ENCODE peak calls at places on chromosomes 4 and X, in seven cellular contexts. One of them, this sample, is unnamed.
A peak's percentile ranks its signal among the peaks of the same experiment; 100 is the strongest.

GRCh38 chr4:8645753-8646124 is 53.2 kb downstream of the CPZ start:
- DNase-seq in EH: no peak
- DNase-seq in pancreas: peak; percentile 28
- DNase-seq in head of caudate nucleus: no peak
- DNase-seq in type B pancreatic cell: peak; percentile 62
- DNase-seq in CD8-positive, alpha-beta T cell: no peak
- DNase-seq in COLO829: no peak
- DNase-seq in this sample: no peak

GRCh38 chrX:132094169-132094568 is 33.7 kb downstream of the FRMD7 start:
- DNase-seq in EH: no peak
- DNase-seq in pancreas: no peak
- DNase-seq in head of caudate nucleus: no peak
- DNase-seq in type B pancreatic cell: no peak
- DNase-seq in CD8-positive, alpha-beta T cell: no peak
- DNase-seq in COLO829: no peak
- DNase-seq in this sample: no peak

GRCh38 chr4:38034986-38035882 is 75.0 kb downstream of the PTTG2 start:
- DNase-seq in EH: peak; percentile 70
- DNase-seq in pancreas: no peak
- DNase-seq in head of caudate nucleus: no peak
- DNase-seq in type B pancreatic cell: no peak
- DNase-seq in CD8-positive, alpha-beta T cell: no peak
- DNase-seq in COLO829: peak; percentile 45
- DNase-seq in this sample: no peak

GRCh38 chrX:39869846-39870601 is 227.7 kb downstream of the BCOR start:
- DNase-seq in EH: peak; percentile 59
- DNase-seq in pancreas: no peak
- DNase-seq in head of caudate nucleus: no peak
- DNase-seq in type B pancreatic cell: no peak
- DNase-seq in CD8-positive, alpha-beta T cell: peak; percentile 23
- DNase-seq in COLO829: no peak
- DNase-seq in this sample: no peak

GRCh38 chrX:25191403-25191802 is 175.6 kb upstream of the ARX start:
- DNase-seq in EH: no peak
- DNase-seq in pancreas: no peak
- DNase-seq in head of caudate nucleus: no peak
- DNase-seq in type B pancreatic cell: no peak
- DNase-seq in CD8-positive, alpha-beta T cell: no peak
- DNase-seq in COLO829: no peak
- DNase-seq in this sample: no peak

GRCh38 chr4:128159967-128160366 is 98.9 kb downstream of the LARP1B start:
- DNase-seq in EH: peak; percentile 55
- DNase-seq in pancreas: no peak
- DNase-seq in head of caudate nucleus: no peak
- DNase-seq in type B pancreatic cell: no peak
- DNase-seq in CD8-positive, alpha-beta T cell: no peak
- DNase-seq in COLO829: no peak
- DNase-seq in this sample: no peak

GRCh38 chr4:78624048-78624447 is 72.5 kb downstream of the ANXA3 start:
- DNase-seq in EH: no peak
- DNase-seq in pancreas: no peak
- DNase-seq in head of caudate nucleus: no peak
- DNase-seq in type B pancreatic cell: no peak
- DNase-seq in CD8-positive, alpha-beta T cell: no peak
- DNase-seq in COLO829: no peak
- DNase-seq in this sample: no peak

GRCh38 chr4:73281982-73282381 is 23.4 kb upstream of the ANKRD17 start:
- DNase-seq in EH: no peak
- DNase-seq in pancreas: no peak
- DNase-seq in head of caudate nucleus: no peak
- DNase-seq in type B pancreatic cell: no peak
- DNase-seq in CD8-positive, alpha-beta T cell: no peak
- DNase-seq in COLO829: no peak
- DNase-seq in this sample: no peak

GRCh38 chr4:40256329-40256728 is 59.5 kb downstream of the RHOH start:
- DNase-seq in EH: no peak
- DNase-seq in pancreas: no peak
- DNase-seq in head of caudate nucleus: no peak
- DNase-seq in type B pancreatic cell: no peak
- DNase-seq in CD8-positive, alpha-beta T cell: no peak
- DNase-seq in COLO829: no peak
- DNase-seq in this sample: no peak

GRCh38 chr4:61521451-61521850 is 321.3 kb downstream of the ADGRL3 start:
- DNase-seq in EH: no peak
- DNase-seq in pancreas: no peak
- DNase-seq in head of caudate nucleus: no peak
- DNase-seq in type B pancreatic cell: no peak
- DNase-seq in CD8-positive, alpha-beta T cell: no peak
- DNase-seq in COLO829: no peak
- DNase-seq in this sample: no peak

GRCh38 chrX:64152857-64153256 is 52.7 kb downstream of the AMER1 start:
- DNase-seq in EH: no peak
- DNase-seq in pancreas: no peak
- DNase-seq in head of caudate nucleus: no peak
- DNase-seq in type B pancreatic cell: no peak
- DNase-seq in CD8-positive, alpha-beta T cell: no peak
- DNase-seq in COLO829: no peak
- DNase-seq in this sample: no peak

GRCh38 chr4:54318904-54319303 is 89.8 kb downstream of the PDGFRA start:
- DNase-seq in EH: peak; percentile 57
- DNase-seq in pancreas: no peak
- DNase-seq in head of caudate nucleus: no peak
- DNase-seq in type B pancreatic cell: no peak
- DNase-seq in CD8-positive, alpha-beta T cell: no peak
- DNase-seq in COLO829: peak; percentile 72
- DNase-seq in this sample: no peak

GRCh38 chr4:78720994-78721677 is 55.0 kb upstream of the BMP2K start:
- DNase-seq in EH: no peak
- DNase-seq in pancreas: no peak
- DNase-seq in head of caudate nucleus: no peak
- DNase-seq in type B pancreatic cell: no peak
- DNase-seq in CD8-positive, alpha-beta T cell: no peak
- DNase-seq in COLO829: no peak
- DNase-seq in this sample: peak; percentile 27

GRCh38 chr4:113561092-113561491 is 200.4 kb downstream of the CAMK2D start:
- DNase-seq in EH: no peak
- DNase-seq in pancreas: no peak
- DNase-seq in head of caudate nucleus: no peak
- DNase-seq in type B pancreatic cell: no peak
- DNase-seq in CD8-positive, alpha-beta T cell: no peak
- DNase-seq in COLO829: no peak
- DNase-seq in this sample: no peak

GRCh38 chr4:184331155-184331995 is 113.7 kb upstream of the ENPP6 start:
- DNase-seq in EH: no peak
- DNase-seq in pancreas: no peak
- DNase-seq in head of caudate nucleus: no peak
- DNase-seq in type B pancreatic cell: no peak
- DNase-seq in CD8-positive, alpha-beta T cell: no peak
- DNase-seq in COLO829: no peak
- DNase-seq in this sample: peak; percentile 80

GRCh38 chrX:118495958-118496762 is 545 bp downstream of the DOCK11 start:
- DNase-seq in EH: peak; percentile 38
- DNase-seq in pancreas: peak; percentile 74
- DNase-seq in head of caudate nucleus: peak; percentile 27
- DNase-seq in type B pancreatic cell: peak; percentile 70
- DNase-seq in CD8-positive, alpha-beta T cell: peak; percentile 58
- DNase-seq in COLO829: no peak
- DNase-seq in this sample: peak; percentile 23

GRCh38 chrX:97616883-97617510 is 733.3 kb downstream of the RPA4 start:
- DNase-seq in EH: peak; percentile 74
- DNase-seq in pancreas: no peak
- DNase-seq in head of caudate nucleus: no peak
- DNase-seq in type B pancreatic cell: no peak
- DNase-seq in CD8-positive, alpha-beta T cell: no peak
- DNase-seq in COLO829: peak; percentile 81
- DNase-seq in this sample: no peak

GRCh38 chrX:30577362-30577961 is at the start of gene TASL:
- DNase-seq in EH: no peak
- DNase-seq in pancreas: no peak
- DNase-seq in head of caudate nucleus: no peak
- DNase-seq in type B pancreatic cell: no peak
- DNase-seq in CD8-positive, alpha-beta T cell: no peak
- DNase-seq in COLO829: no peak
- DNase-seq in this sample: no peak

GRCh38 chr4:158016511-158016910 is 156.3 kb downstream of the GASK1B start:
- DNase-seq in EH: peak; percentile 48
- DNase-seq in pancreas: no peak
- DNase-seq in head of caudate nucleus: no peak
- DNase-seq in type B pancreatic cell: no peak
- DNase-seq in CD8-positive, alpha-beta T cell: no peak
- DNase-seq in COLO829: no peak
- DNase-seq in this sample: no peak

GRCh38 chr4:73891739-73892405 is 22.7 kb downstream of the CXCL1 start:
- DNase-seq in EH: peak; percentile 94
- DNase-seq in pancreas: no peak
- DNase-seq in head of caudate nucleus: no peak
- DNase-seq in type B pancreatic cell: no peak
- DNase-seq in CD8-positive, alpha-beta T cell: no peak
- DNase-seq in COLO829: no peak
- DNase-seq in this sample: no peak

GRCh38 chr4:176478076-176478475 is 158.3 kb downstream of the SPCS3 start:
- DNase-seq in EH: peak; percentile 79
- DNase-seq in pancreas: no peak
- DNase-seq in head of caudate nucleus: no peak
- DNase-seq in type B pancreatic cell: no peak
- DNase-seq in CD8-positive, alpha-beta T cell: no peak
- DNase-seq in COLO829: no peak
- DNase-seq in this sample: no peak

GRCh38 chr4:56286763-56287162 is 100.5 kb downstream of the AASDH start:
- DNase-seq in EH: no peak
- DNase-seq in pancreas: no peak
- DNase-seq in head of caudate nucleus: no peak
- DNase-seq in type B pancreatic cell: no peak
- DNase-seq in CD8-positive, alpha-beta T cell: no peak
- DNase-seq in COLO829: no peak
- DNase-seq in this sample: no peak

This sample was measured in adrenal gland.